ENCODE peak calls at places on chromosomes 3 and 15, in ten cellular contexts. K is mesothelial cell of epicardium, P is IMR-90, Y is endothelial cell of umbilical vein, G is transverse colon, Q is GM13976, T is hepatocyte, U is upper lobe of left lung, E is CD14-positive monocyte, V is GM23338. Z is an unnamed sample.
A peak's percentile ranks its signal among the peaks of the same experiment; 100 is the strongest.

GRCh38 chr3:42747581-42747980 is 25.5 kb downstream of the CCDC13 start:
- DNase-seq in Q (no peak), E (no peak), T (no peak), G (no peak), K (no peak), Y (no peak), U (no peak), P (no peak), V (no peak), Z (no peak)

GRCh38 chr3:99172736-99173657 is 271.5 kb upstream of the DCBLD2 start:
- DNase-seq in P (peak; percentile 80), V (peak; percentile 84), E (no peak), Y (peak; percentile 76), T (peak; percentile 77), Q (peak; percentile 37), U (peak; percentile 49), K (no peak), G (peak; percentile 42), Z (peak; percentile 68)

GRCh38 chr3:52461874-52462273 is 6.5 kb downstream of the NISCH start:
- DNase-seq in E (no peak), U (no peak), G (no peak), Y (no peak), T (no peak), Q (no peak), V (no peak), P (no peak), K (no peak), Z (no peak)

GRCh38 chr3:58384381-58385090 is 49.1 kb downstream of the PDHB start:
- DNase-seq in E (no peak), G (no peak), Q (no peak), V (no peak), P (peak; percentile 24), Y (no peak), U (no peak), K (no peak), T (no peak), Z (no peak)

GRCh38 chr15:52196891-52197290 is 5.7 kb upstream of the GNB5 start:
- DNase-seq in E (no peak), P (no peak), Q (no peak), V (no peak), K (no peak), T (no peak), G (no peak), U (no peak), Y (no peak), Z (no peak)

GRCh38 chr3:115789480-115789879 is 166.2 kb downstream of the GAP43 start:
- DNase-seq in G (no peak), Q (no peak), T (no peak), Y (no peak), U (no peak), E (no peak), K (no peak), P (no peak), V (no peak), Z (no peak)

GRCh38 chr3:12963869-12964712 is 109.1 kb downstream of the IQSEC1 start:
- DNase-seq in P (peak; percentile 43), Y (peak; percentile 70), V (no peak), T (no peak), G (no peak), K (no peak), U (peak; percentile 34), E (no peak), Q (no peak), Z (no peak)

GRCh38 chr3:193960485-193961172 is 175.3 kb upstream of the HES1 start:
- DNase-seq in V (no peak), K (no peak), U (no peak), T (peak; percentile 78), E (no peak), P (no peak), Q (no peak), Y (peak; percentile 67), G (peak; percentile 77), Z (no peak)

GRCh38 chr15:76339302-76340197 is 3.0 kb downstream of the ISL2 start:
- DNase-seq in K (no peak), P (no peak), Q (peak; percentile 61), V (peak; percentile 60), U (no peak), T (no peak), Y (peak; percentile 62), E (no peak), G (peak; percentile 23), Z (peak; percentile 50)

GRCh38 chr15:76342046-76342381 is 5.4 kb downstream of the ISL2 start:
- DNase-seq in Q (peak; percentile 21), Y (no peak), V (no peak), P (no peak), K (no peak), T (no peak), U (no peak), G (no peak), E (no peak), Z (peak; percentile 40)

GRCh38 chr15:76340198-76340801 is 3.7 kb downstream of the ISL2 start:
- DNase-seq in U (no peak), P (no peak), K (no peak), V (peak; percentile 42), Y (peak; percentile 67), G (peak; percentile 28), Q (peak; percentile 61), E (no peak), T (peak; percentile 38), Z (peak; percentile 69)

GRCh38 chr15:76341366-76342045 is 4.9 kb downstream of the ISL2 start:
- DNase-seq in K (no peak), G (peak; percentile 43), E (no peak), P (no peak), Y (no peak), U (no peak), T (no peak), V (peak; percentile 42), Q (peak; percentile 41), Z (peak; percentile 70)

DNA sequence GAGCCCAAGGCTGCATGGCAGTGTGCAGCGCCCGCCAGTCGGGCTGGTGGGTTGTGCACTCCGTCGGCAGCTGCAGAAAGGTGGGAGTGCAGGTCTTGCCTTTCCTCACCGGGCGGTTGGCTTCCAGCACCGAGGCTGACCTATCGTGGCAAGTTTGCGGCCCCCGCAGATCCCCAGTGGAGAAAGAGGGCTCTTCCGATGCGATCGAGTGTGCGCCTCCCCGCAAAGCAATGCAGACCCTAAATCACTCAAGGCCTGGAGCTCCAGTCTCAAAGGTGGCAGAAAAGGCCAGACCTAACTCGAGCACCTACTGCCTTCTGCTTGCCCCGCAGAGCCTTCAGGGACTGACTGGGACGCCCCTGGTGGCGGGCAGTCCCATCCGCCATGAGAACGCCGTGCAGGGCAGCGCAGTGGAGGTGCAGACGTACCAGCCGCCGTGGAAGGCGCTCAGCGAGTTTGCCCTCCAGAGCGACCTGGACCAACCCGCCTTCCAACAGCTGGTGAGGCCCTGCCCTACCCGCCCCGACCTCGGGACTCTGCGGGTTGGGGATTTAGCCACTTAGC is 4.3 kb downstream of the ISL2 start:
- DNase-seq in P (no peak), E (no peak), G (peak; percentile 62), K (no peak), U (no peak), V (peak; percentile 78), Q (peak; percentile 70), T (peak; percentile 35), Y (no peak), Z (peak; percentile 56)
- TF ChIP-seq CTCF in P (no peak), E (peak; percentile 35), G (no peak), K (no peak), U (no peak), V (peak; percentile 30), Q (peak; percentile 46), T (peak; percentile 21), Y (no peak), Z (peak; percentile 28)

GRCh38 chr3:65331730-65332129 is 643.9 kb upstream of the ADAMTS9 start:
- DNase-seq in E (no peak), P (no peak), G (no peak), K (no peak), V (no peak), Y (no peak), U (no peak), Q (no peak), T (no peak), Z (no peak)

GRCh38 chr3:65335587-65335986 is 647.8 kb upstream of the ADAMTS9 start:
- DNase-seq in P (no peak), G (no peak), Y (no peak), V (no peak), T (no peak), K (no peak), Q (no peak), U (no peak), E (no peak), Z (no peak)

GRCh38 chr3:65330072-65330471 is 642.3 kb upstream of the ADAMTS9 start:
- DNase-seq in P (peak; percentile 34), U (no peak), T (no peak), G (no peak), E (no peak), Q (no peak), K (no peak), Y (no peak), V (no peak), Z (no peak)

GRCh38 chr3:65338571-65338970 is 650.8 kb upstream of the ADAMTS9 start:
- DNase-seq in K (no peak), V (no peak), Q (no peak), E (no peak), Y (no peak), U (no peak), P (peak; percentile 15), T (no peak), G (no peak), Z (no peak)

GRCh38 chr3:65334045-65334665 is 646.4 kb upstream of the ADAMTS9 start:
- DNase-seq in Q (no peak), T (no peak), G (no peak), P (no peak), V (peak; percentile 60), K (no peak), Y (peak; percentile 63), U (no peak), E (no peak), Z (no peak)
- TF ChIP-seq CTCF in Q (no peak), T (peak; percentile 27), G (no peak), P (no peak), V (peak; percentile 80), K (no peak), Y (peak; percentile 23), U (no peak), E (no peak), Z (no peak)

GRCh38 chr15:70585707-70586034 is 177.7 kb downstream of the UACA start:
- DNase-seq in G (no peak), Y (no peak), U (no peak), Q (no peak), K (no peak), P (no peak), E (no peak), V (no peak), T (no peak), Z (no peak)

GRCh38 chr15:70584441-70584837 is 178.9 kb downstream of the UACA start:
- DNase-seq in K (no peak), Q (no peak), U (no peak), E (no peak), T (no peak), P (no peak), Y (no peak), G (no peak), V (no peak), Z (no peak)

GRCh38 chr15:70586241-70586640 is 177.1 kb downstream of the UACA start:
- DNase-seq in V (no peak), K (no peak), E (no peak), T (no peak), P (no peak), Y (no peak), Q (no peak), U (no peak), G (no peak), Z (no peak)

GRCh38 chr15:70582143-70582945 is 181.0 kb downstream of the UACA start:
- DNase-seq in P (peak; percentile 82), Q (no peak), U (no peak), K (no peak), E (no peak), V (no peak), G (no peak), T (no peak), Y (no peak), Z (no peak)

GRCh38 chr15:70584838-70585706 is 178.3 kb downstream of the UACA start:
- DNase-seq in Q (peak; percentile 51), E (no peak), P (peak; percentile 24), U (no peak), V (peak; percentile 85), T (peak; percentile 81), Y (no peak), K (peak; percentile 55), G (no peak), Z (peak; percentile 84)
- TF ChIP-seq CTCF in Q (no peak), E (peak; percentile 31), P (peak; percentile 47), U (no peak), V (peak; percentile 85), T (peak; percentile 76), Y (peak; percentile 56), K (peak; percentile 78), G (peak; percentile 22), Z (peak; percentile 81)

GRCh38 chr3:136250226-136250861 is at the start of gene PCCB:
- DNase-seq in Y (peak; percentile 96), V (peak; percentile 97), U (peak; percentile 98), E (peak; percentile 90), K (peak; percentile 84), T (peak; percentile 97), G (peak; percentile 96), Q (peak; percentile 92), P (peak; percentile 93), Z (peak; percentile 94)

GRCh38 chr3:136251511-136251910 is 1.4 kb downstream of the PCCB start:
- DNase-seq in E (no peak), K (no peak), Q (peak; percentile 24), Y (no peak), U (no peak), V (no peak), G (no peak), T (no peak), P (no peak), Z (no peak)

GRCh38 chr3:136249091-136249490 is 1.0 kb upstream of the PCCB start:
- DNase-seq in P (no peak), U (no peak), V (no peak), Y (no peak), G (no peak), Q (no peak), K (no peak), T (no peak), E (no peak), Z (no peak)

GRCh38 chr3:136249593-136250225 is 431 bp upstream of the PCCB start:
- DNase-seq in U (no peak), Q (no peak), Y (no peak), K (no peak), E (no peak), T (no peak), V (no peak), G (no peak), P (no peak), Z (no peak)

DNA sequence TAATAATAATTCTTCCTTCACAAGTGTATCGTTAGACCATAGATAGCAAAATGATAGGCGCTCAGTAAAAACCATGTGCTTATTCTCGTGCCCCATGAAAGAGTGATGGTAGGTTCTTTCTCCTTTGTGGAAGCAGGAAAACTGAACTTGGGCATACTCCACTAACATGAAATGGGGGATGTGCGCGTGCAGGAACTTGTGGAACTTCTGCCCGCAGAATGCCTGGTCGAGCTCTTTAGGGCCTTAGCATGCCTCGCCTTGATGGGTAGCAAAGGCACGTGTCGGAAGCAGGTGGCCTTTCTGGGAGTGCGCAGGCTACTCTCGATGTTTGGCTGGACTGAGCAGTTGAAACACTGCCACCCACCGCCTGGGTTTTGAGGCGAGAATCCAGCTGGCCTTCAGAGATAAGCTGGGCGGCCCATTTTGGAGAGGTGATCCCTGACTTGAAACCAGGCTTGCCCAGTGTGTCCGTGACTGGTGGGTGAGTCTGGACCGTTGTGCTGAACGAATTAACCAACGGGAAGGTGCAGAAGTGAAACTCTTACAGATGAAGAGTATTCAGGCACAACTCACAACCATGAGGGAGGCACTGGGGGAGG is 821 bp downstream of the PCCB start:
- DNase-seq in E (peak; percentile 47), T (peak; percentile 19), P (peak; percentile 47), Y (peak; percentile 61), V (peak; percentile 34), Q (peak; percentile 53), G (peak; percentile 69), U (peak; percentile 82), K (no peak), Z (peak; percentile 36)
- TF ChIP-seq CTCF in E (no peak), T (no peak), P (peak; percentile 24), Y (no peak), V (peak; percentile 33), Q (peak; percentile 11), G (no peak), U (no peak), K (no peak), Z (no peak)

Z was measured in glutamatergic neuron.